ENCODE peak calls at places on chromosome 10, in seven cellular contexts. C is HT1080; Q is NK-92 treated with Interleukin-12 subunit alpha and Interleukin-12 subunit beta, amount 100 ng/mL, for 24 hours; A is M059J; J is left cardiac atrium; O is stimulated activated CD8-positive, alpha-beta memory T cell treated with anti-CD3 and anti-CD28 coated beads, Interleukin-15, amount 100 ng/mL, for 4 hours; Z is NCI-H1930. V is an unnamed sample.

GRCh38 chr10:87750001-87750651 is 67.9 kb downstream of the ATAD1 start:
- DNase-seq in C (peak), Q (no peak), A (peak), J (no peak), O (no peak), Z (no peak), V (peak)

GRCh38 chr10:73641272-73642060 is at the start of gene MYOZ1:
- DNase-seq in C (no peak), Q (no peak), A (peak), J (no peak), O (no peak), Z (no peak), V (peak)

GRCh38 chr10:11307004-11307403 is 289.3 kb downstream of the CELF2 start:
- DNase-seq in C (no peak), Q (no peak), A (no peak), J (no peak), O (no peak), Z (no peak), V (no peak)

GRCh38 chr10:75617485-75618155 is 186.2 kb downstream of the LRMDA start:
- DNase-seq in C (no peak), Q (no peak), A (no peak), J (peak), O (no peak), Z (no peak), V (no peak)

GRCh38 chr10:97278491-97278989 is 13.9 kb downstream of the ARHGAP19 start:
- DNase-seq in C (peak), Q (no peak), A (peak), J (no peak), O (no peak), Z (peak), V (peak)

GRCh38 chr10:91549296-91549695 is 83.6 kb downstream of the PPP1R3C start:
- DNase-seq in C (peak), Q (no peak), A (peak), J (no peak), O (no peak), Z (no peak), V (peak)

GRCh38 chr10:70648427-70648826 is 23.9 kb upstream of the ADAMTS14 start:
- DNase-seq in C (peak), Q (no peak), A (peak), J (no peak), O (no peak), Z (no peak), V (no peak)

GRCh38 chr10:24418532-24418931 is 209.6 kb downstream of the KIAA1217 start:
- DNase-seq in C (no peak), Q (no peak), A (no peak), J (no peak), O (no peak), Z (no peak), V (peak)

GRCh38 chr10:118966131-118967125 is 63.1 kb upstream of the NANOS1 start:
- DNase-seq in C (no peak), Q (no peak), A (no peak), J (peak), O (no peak), Z (no peak), V (no peak)

GRCh38 chr10:130360826-130361311 is 224.7 kb downstream of the GLRX3 start:
- DNase-seq in C (no peak), Q (no peak), A (no peak), J (no peak), O (no peak), Z (no peak), V (no peak)

GRCh38 chr10:47026301-47027107 is 115.3 kb downstream of the PTPN20 start:
- DNase-seq in C (no peak), Q (no peak), A (no peak), J (no peak), O (no peak), Z (no peak), V (no peak)

GRCh38 chr10:84308481-84309304 is 19.7 kb upstream of the CCSER2 start:
- DNase-seq in C (peak), Q (no peak), A (peak), J (peak), O (no peak), Z (no peak), V (peak)

GRCh38 chr10:6416892-6417512 is 163.1 kb downstream of the PRKCQ start:
- DNase-seq in C (peak), Q (no peak), A (peak), J (no peak), O (no peak), Z (no peak), V (peak)

GRCh38 chr10:27030060-27030459 is 70.2 kb downstream of the ANKRD26 start:
- DNase-seq in C (no peak), Q (no peak), A (peak), J (no peak), O (no peak), Z (no peak), V (peak)

GRCh38 chr10:119957451-119957850 is 64.9 kb downstream of the SEC23IP start:
- DNase-seq in C (no peak), Q (no peak), A (no peak), J (no peak), O (no peak), Z (no peak), V (no peak)

GRCh38 chr10:132395704-132396494 is 1.1 kb upstream of the PWWP2B start:
- DNase-seq in C (no peak), Q (no peak), A (peak), J (peak), O (no peak), Z (no peak), V (peak)

GRCh38 chr10:114481055-114481454 is 76.8 kb upstream of the AFAP1L2 start:
- DNase-seq in C (no peak), Q (no peak), A (no peak), J (no peak), O (no peak), Z (no peak), V (no peak)

GRCh38 chr10:6528198-6528950 is 51.7 kb downstream of the PRKCQ start:
- DNase-seq in C (no peak), Q (no peak), A (no peak), J (no peak), O (no peak), Z (no peak), V (no peak)